ENCODE peak calls at places on chromosomes 13 and 19, in six cellular contexts. O is WERI-Rb-1, A is kidney, N is Panc1, E is thyroid gland, B is brain microvascular endothelial cell. U is an unnamed sample.

GRCh38 chr13:31638577-31638976 is 100.7 kb upstream of the RXFP2 start:
- DNase-seq in B (peak), N (no peak), O (no peak), A (no peak), E (no peak), U (no peak)

GRCh38 chr19:19866599-19867248 is 1.0 kb downstream of the ZNF253 start:
- DNase-seq in B (no peak), N (no peak), A (no peak), E (peak), O (peak), U (peak)

GRCh38 chr19:4589579-4590410 is 30.3 kb upstream of the SEMA6B start:
- DNase-seq in E (no peak), B (no peak), N (no peak), A (no peak), O (peak), U (no peak)

GRCh38 chr13:73960474-73960873 is 173.7 kb downstream of the KLF12 start:
- DNase-seq in N (no peak), E (no peak), A (no peak), O (no peak), B (no peak), U (no peak)

GRCh38 chr13:32737679-32738078 is 151.4 kb downstream of the PDS5B start:
- DNase-seq in N (no peak), E (no peak), A (no peak), O (no peak), B (no peak), U (no peak)

GRCh38 chr13:43546260-43546659 is 240.5 kb downstream of the ENOX1 start:
- DNase-seq in N (no peak), O (no peak), A (peak), E (peak), B (no peak), U (no peak)

GRCh38 chr13:80239571-80240255 is 101.2 kb downstream of the SPRY2 start:
- DNase-seq in B (no peak), O (no peak), E (no peak), N (no peak), A (no peak), U (no peak)

GRCh38 chr19:42155796-42156195 is 23.6 kb upstream of the POU2F2 start:
- DNase-seq in O (no peak), E (no peak), B (no peak), N (no peak), A (no peak), U (no peak)

GRCh38 chr13:110376120-110376519 is 69.0 kb downstream of the COL4A2 start:
- DNase-seq in N (no peak), O (no peak), B (peak), A (no peak), E (peak), U (no peak)

GRCh38 chr19:39365531-39365930 is 23.3 kb downstream of the SAMD4B start:
- DNase-seq in O (no peak), B (no peak), N (no peak), E (no peak), A (no peak), U (no peak)

GRCh38 chr19:14943601-14944000 is 2.3 kb downstream of the OR7C2 start:
- DNase-seq in B (no peak), O (no peak), E (no peak), A (no peak), N (no peak), U (no peak)

GRCh38 chr13:41286370-41286769 is 23.0 kb upstream of the MTRF1 start:
- DNase-seq in E (no peak), N (no peak), O (no peak), A (no peak), B (no peak), U (no peak)

GRCh38 chr13:109804654-109805053 is 18.3 kb upstream of the IRS2 start:
- DNase-seq in E (no peak), N (no peak), A (peak), B (no peak), O (no peak), U (no peak)

GRCh38 chr13:26112843-26113242 is 61.0 kb upstream of the SHISA2 start:
- DNase-seq in B (peak), A (no peak), E (no peak), O (no peak), N (no peak), U (no peak)

GRCh38 chr13:109383683-109384082 is 402.7 kb downstream of the IRS2 start:
- DNase-seq in O (no peak), N (no peak), A (no peak), E (no peak), B (peak), U (no peak)

GRCh38 chr19:30662211-30662861 is 290.2 kb downstream of the ZNF536 start:
- DNase-seq in N (no peak), O (peak), A (no peak), B (no peak), E (no peak), U (peak)

GRCh38 chr19:45687599-45687998 is 4.2 kb downstream of the SNRPD2 start:
- DNase-seq in B (no peak), A (no peak), N (no peak), E (no peak), O (no peak), U (no peak)

GRCh38 chr19:2016041-2016807 is 710 bp upstream of the BTBD2 start:
- DNase-seq in E (peak), O (peak), B (peak), A (peak), N (no peak), U (peak)

GRCh38 chr19:11538232-11539036 is at the start of gene CNN1:
- DNase-seq in N (no peak), E (peak), A (peak), B (peak), O (peak), U (peak)

GRCh38 chr19:19224852-19225494 is 13.2 kb downstream of the NCAN start:
- DNase-seq in O (peak), N (no peak), B (peak), E (peak), A (peak), U (peak)

GRCh38 chr13:111437856-111438547 is 117.6 kb downstream of the TEX29 start:
- DNase-seq in B (no peak), A (no peak), O (no peak), N (no peak), E (no peak), U (no peak)

GRCh38 chr13:96052655-96053002 is 572 bp downstream of the UGGT2 start:
- DNase-seq in B (peak), N (no peak), A (no peak), O (no peak), E (no peak), U (no peak)

GRCh38 chr19:44003461-44004134 is 841 bp downstream of the ZNF230 start:
- DNase-seq in O (no peak), N (no peak), E (no peak), B (no peak), A (peak), U (no peak)

GRCh38 chr13:97474581-97474980 is 40.6 kb downstream of the RAP2A start:
- DNase-seq in N (no peak), A (no peak), O (no peak), E (no peak), B (no peak), U (no peak)

GRCh38 chr13:113091211-113091771 is 14.3 kb upstream of the F7 start:
- DNase-seq in E (no peak), O (no peak), N (no peak), B (no peak), A (peak), U (no peak)

GRCh38 chr19:9958451-9958850 is 22.1 kb upstream of the OLFM2 start:
- DNase-seq in N (no peak), E (no peak), O (no peak), B (peak), A (no peak), U (no peak)

DNA sequence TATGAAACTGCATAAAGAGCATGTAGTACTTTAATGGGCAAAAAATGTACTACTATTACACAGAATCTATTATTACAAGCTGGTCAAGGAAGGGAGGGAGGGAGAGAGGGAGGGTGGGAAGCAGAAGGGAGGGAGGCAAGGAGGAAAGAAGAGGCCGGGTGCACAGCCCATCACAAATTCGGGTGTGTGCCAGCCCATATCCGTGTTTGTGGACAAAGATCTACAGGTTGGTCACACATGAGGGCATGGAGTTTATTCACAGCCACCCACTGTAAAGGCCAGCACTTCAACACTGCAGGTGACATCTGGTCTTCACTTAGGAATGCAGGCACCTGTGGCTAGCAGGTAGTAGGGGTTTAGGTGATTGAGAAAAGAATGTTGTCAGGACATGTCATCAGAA is 352.5 kb upstream of the NBEA start:
- DNase-seq in N (no peak), A (no peak), O (no peak), E (peak), B (no peak), U (no peak)
- H3K4me3 ChIP-seq in N (no peak), A (no peak), O (no peak), E (no peak), B (no peak), U (no peak)

GRCh38 chr19:28827382-28827781 is 385.6 kb downstream of the UQCRFS1 start:
- DNase-seq in B (no peak), A (no peak), N (no peak), O (no peak), E (no peak), U (no peak)

GRCh38 chr19:28831464-28831863 is 381.5 kb downstream of the UQCRFS1 start:
- DNase-seq in O (no peak), A (no peak), N (no peak), B (no peak), E (no peak), U (no peak)

GRCh38 chr19:28828276-28828870 is 384.6 kb downstream of the UQCRFS1 start:
- DNase-seq in B (no peak), A (no peak), E (no peak), N (no peak), O (no peak), U (no peak)

DNA sequence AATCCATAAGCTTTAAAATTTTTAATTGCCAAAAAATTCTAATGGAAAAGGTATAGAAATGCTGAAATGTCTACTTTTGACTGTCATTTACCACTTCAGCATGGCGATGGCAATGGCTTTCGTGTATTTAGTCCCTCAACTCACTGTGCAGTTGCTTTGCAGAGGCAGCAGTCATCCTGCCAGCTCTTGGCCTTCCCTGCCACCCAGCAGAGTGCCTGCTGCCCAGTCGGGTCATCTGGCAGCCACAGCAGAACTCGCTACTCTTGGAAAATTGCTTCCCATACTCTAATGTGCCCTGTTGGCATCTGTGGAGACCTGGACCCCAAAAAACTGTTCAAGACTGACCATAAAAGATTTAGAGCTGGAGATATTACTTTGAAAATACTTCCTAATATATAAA is 383.2 kb downstream of the UQCRFS1 start:
- DNase-seq in E (no peak), A (no peak), N (no peak), B (no peak), O (no peak), U (no peak)
- H3K4me3 ChIP-seq in E (no peak), A (no peak), N (no peak), B (no peak), O (no peak), U (no peak)

DNA sequence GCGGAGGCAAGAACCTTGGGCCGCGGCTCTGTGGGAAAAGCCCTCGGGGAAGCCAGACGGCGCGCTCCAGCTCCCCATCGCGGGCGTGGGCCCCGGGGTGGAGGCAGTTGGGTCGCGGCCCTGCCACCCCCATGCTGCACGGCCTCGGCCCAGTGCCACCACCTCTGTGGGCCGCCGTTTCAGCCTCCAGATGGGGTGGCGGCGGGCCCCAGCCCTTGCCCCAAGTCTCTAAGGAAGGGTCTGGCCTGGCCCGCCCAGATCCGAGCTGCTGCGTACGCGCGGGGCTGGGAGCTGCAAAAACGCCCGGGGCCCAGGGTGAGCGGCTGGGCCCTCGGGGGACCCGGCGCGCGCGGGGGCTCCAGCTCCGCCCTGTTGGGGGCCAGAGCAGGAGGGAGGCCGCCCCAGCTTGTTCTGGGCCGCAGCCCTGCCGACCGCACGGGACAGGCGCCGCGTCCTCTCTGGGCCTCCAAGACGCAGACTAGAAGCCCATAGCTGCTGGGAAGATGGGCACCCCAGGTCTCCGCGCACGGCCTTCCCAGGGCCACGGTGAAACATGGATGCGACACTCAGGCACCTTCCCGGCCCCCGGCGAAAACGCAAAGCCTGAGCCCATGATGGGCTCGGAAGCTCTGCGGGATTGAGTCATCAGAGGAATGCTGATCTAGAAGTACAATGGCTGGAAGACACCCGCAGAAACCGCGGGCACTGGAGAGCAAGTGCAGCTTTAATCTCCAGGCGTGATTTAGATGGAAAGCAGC is 110.1 kb downstream of the KCTD15 start:
- DNase-seq in A (no peak), O (no peak), N (no peak), E (no peak), B (peak), U (peak)
- H3K4me3 ChIP-seq in A (no peak), O (no peak), N (peak), E (no peak), B (peak), U (peak)

GRCh38 chr13:28251462-28251861 is 113.1 kb downstream of the PAN3 start:
- DNase-seq in O (no peak), B (no peak), E (no peak), N (no peak), A (no peak), U (no peak)
- H3K4me3 ChIP-seq in O (no peak), B (no peak), E (no peak), N (no peak), A (no peak), U (no peak)

GRCh38 chr19:51525731-51526130 is 5.7 kb downstream of the SIGLEC6 start:
- DNase-seq in A (no peak), N (no peak), B (no peak), O (no peak), E (no peak), U (no peak)

GRCh38 chr19:51520710-51521109 is 10.8 kb downstream of the SIGLEC6 start:
- DNase-seq in N (no peak), E (no peak), B (no peak), O (no peak), A (no peak), U (no peak)

GRCh38 chr19:51521357-51521756 is 10.1 kb downstream of the SIGLEC6 start:
- DNase-seq in N (no peak), O (no peak), B (no peak), A (no peak), E (no peak), U (no peak)

GRCh38 chr19:51521796-51522195 is 9.7 kb downstream of the SIGLEC6 start:
- DNase-seq in O (no peak), A (no peak), B (no peak), N (no peak), E (no peak), U (no peak)

GRCh38 chr19:51524661-51525264 is 6.7 kb downstream of the SIGLEC6 start:
- DNase-seq in A (no peak), O (no peak), E (no peak), N (no peak), B (no peak), U (no peak)
- H3K4me3 ChIP-seq in A (no peak), O (no peak), E (no peak), N (no peak), B (no peak), U (no peak)

DNA sequence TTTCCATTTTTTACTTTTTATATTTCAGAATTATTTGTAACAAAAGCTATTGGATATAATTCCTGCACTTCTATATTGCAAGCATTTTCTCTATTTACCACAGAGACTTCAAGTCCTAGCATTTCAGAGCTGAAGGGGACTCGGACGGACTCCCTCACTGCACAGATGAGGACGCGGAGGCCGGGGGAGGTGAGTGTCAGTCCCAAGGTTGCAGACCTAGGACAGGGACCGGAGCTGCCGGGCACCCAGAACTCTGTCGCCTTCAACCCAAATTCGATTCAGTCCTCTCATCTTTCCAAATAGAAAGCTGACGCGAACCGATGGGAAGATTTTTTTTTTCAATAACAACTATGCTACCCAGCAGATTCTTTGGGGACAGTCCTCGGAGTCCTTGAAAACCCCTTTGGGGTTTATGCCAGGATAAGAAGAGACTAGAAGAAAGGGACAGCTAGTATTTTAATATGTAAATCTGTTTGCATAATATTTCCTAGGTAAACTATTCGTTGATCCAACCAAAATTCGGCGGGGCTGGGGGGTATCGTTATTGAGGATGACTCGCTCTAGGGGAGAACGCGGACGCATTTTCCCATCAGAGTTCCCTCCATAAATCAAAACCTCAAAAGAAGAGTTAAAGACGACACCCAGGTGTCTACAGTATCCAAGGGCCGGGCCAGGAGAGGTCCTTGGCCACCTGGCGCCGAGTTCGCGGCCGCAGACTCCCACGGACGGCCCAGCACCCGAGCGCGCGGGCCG is 804 bp downstream of the FLT3 start:
- DNase-seq in B (no peak), O (no peak), N (no peak), E (no peak), A (no peak), U (no peak)
- H3K4me3 ChIP-seq in B (no peak), O (peak), N (peak), E (no peak), A (no peak), U (no peak)

DNA sequence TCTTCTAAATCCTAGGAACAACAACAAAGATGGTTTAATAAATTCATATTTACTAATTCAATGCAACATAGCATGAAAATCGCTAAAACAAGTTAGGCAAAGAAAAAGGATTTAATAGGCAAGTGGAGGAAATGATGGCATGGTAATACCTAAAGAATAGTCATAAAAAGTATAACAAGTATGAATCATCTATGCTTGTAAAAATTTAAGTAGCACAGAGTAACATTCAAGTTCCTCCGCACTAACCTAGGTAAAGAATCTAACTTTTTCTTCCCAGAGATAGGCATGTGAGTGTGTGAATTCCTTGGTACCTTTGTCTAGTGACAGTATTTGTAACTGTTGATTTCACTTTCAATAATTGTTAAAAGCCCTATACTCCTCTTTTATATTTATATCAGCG is 42.6 kb downstream of the RCBTB2 start:
- DNase-seq in N (no peak), O (no peak), A (no peak), B (no peak), E (no peak), U (no peak)
- H3K4me3 ChIP-seq in N (no peak), O (no peak), A (no peak), B (no peak), E (no peak), U (no peak)